ENCODE peak calls at places on chromosomes 6 and 20, in nine cellular contexts. D is stimulated activated CD4-positive, alpha-beta T cell treated with anti-CD3 and anti-CD28 coated beads, Interleukin-1b, Interleukin-23, amount 100 ng/mL, for 24 hours; X is stimulated activated CD8-positive, alpha-beta memory T cell treated with anti-CD3 and anti-CD28 coated beads, Interleukin-4, amount 100 ng/mL, for 4 hours; J is activated CD8-positive, alpha-beta T cell treated with anti-CD3 and anti-CD28 coated beads, Interleukin-2, amount 10 ng/mL, durations not matched to agents 7 days and 5 days; L is sciatic nerve; O is BJ; E is C1 segment of cervical spinal cord; T is Calu3; Y is GM23338. Z is an unnamed sample.

GRCh38 chr20:2174067-2174466 is 72.4 kb downstream of the STK35 start:
- DNase-seq in D (no peak), X (no peak), J (no peak), L (peak; percentile 22), O (no peak), E (no peak), T (no peak), Y (no peak), Z (no peak)

GRCh38 chr6:39206250-39206721 is 23.0 kb downstream of the KCNK5 start:
- DNase-seq in D (no peak), X (no peak), J (no peak), L (no peak), O (no peak), E (no peak), T (no peak), Y (peak; percentile 37), Z (no peak)

GRCh38 chr6:105363100-105363754 is 39.7 kb downstream of the PREP start:
- DNase-seq in D (no peak), X (no peak), J (no peak), L (no peak), O (no peak), E (peak; percentile 9), T (no peak), Y (peak; percentile 32), Z (peak; percentile 32)

GRCh38 chr6:52881996-52882841 is 27.3 kb downstream of the GSTA3 start:
- DNase-seq in D (peak; percentile 43), X (peak; percentile 24), J (peak; percentile 77), L (peak; percentile 76), O (peak; percentile 14), E (peak; percentile 21), T (peak; percentile 70), Y (peak; percentile 85), Z (peak; percentile 41)

GRCh38 chr6:167987811-167988495 is 9.5 kb upstream of the KIF25 start:
- DNase-seq in D (no peak), X (no peak), J (no peak), L (no peak), O (no peak), E (no peak), T (no peak), Y (no peak), Z (no peak)

GRCh38 chr6:142945071-142945445 is at the start of gene HIVEP2:
- DNase-seq in D (peak; percentile 82), X (peak; percentile 69), J (peak; percentile 80), L (peak; percentile 93), O (no peak), E (peak; percentile 84), T (peak; percentile 87), Y (peak; percentile 89), Z (peak; percentile 93)

GRCh38 chr6:7727150-7727950 is 1.5 kb downstream of the BMP6 start:
- DNase-seq in D (no peak), X (no peak), J (peak; percentile 23), L (no peak), O (no peak), E (no peak), T (peak; percentile 6), Y (peak; percentile 55), Z (no peak)

GRCh38 chr20:63873477-63873971 is 8.5 kb downstream of the TPD52L2 start:
- DNase-seq in D (no peak), X (no peak), J (peak; percentile 38), L (no peak), O (no peak), E (no peak), T (no peak), Y (no peak), Z (no peak)

GRCh38 chr6:106309024-106309423 is 16.5 kb downstream of the ATG5 start:
- DNase-seq in D (no peak), X (no peak), J (no peak), L (no peak), O (no peak), E (no peak), T (no peak), Y (no peak), Z (no peak)

GRCh38 chr20:63979549-63980316 is at the start of gene SAMD10:
- DNase-seq in D (no peak), X (peak; percentile 76), J (peak; percentile 66), L (peak; percentile 80), O (no peak), E (no peak), T (peak; percentile 81), Y (peak; percentile 66), Z (peak; percentile 22)

GRCh38 chr20:25340380-25340779 is 50.3 kb downstream of the ABHD12 start:
- DNase-seq in D (no peak), X (no peak), J (no peak), L (no peak), O (no peak), E (no peak), T (no peak), Y (no peak), Z (no peak)

GRCh38 chr20:57173041-57173440 is 93.4 kb downstream of the BMP7 start:
- DNase-seq in D (no peak), X (no peak), J (no peak), L (no peak), O (no peak), E (no peak), T (no peak), Y (no peak), Z (no peak)

GRCh38 chr6:148501178-148501590 is 158.5 kb downstream of the SASH1 start:
- DNase-seq in D (no peak), X (no peak), J (no peak), L (no peak), O (peak; percentile 95), E (no peak), T (no peak), Y (no peak), Z (peak; percentile 76)

GRCh38 chr20:33653900-33654596 is 8.1 kb upstream of the C20orf144 start:
- DNase-seq in D (no peak), X (no peak), J (no peak), L (no peak), O (no peak), E (peak; percentile 19), T (peak; percentile 97), Y (peak; percentile 20), Z (no peak)

GRCh38 chr6:124512431-124512830 is 449.8 kb upstream of the RNF217 start:
- DNase-seq in D (no peak), X (no peak), J (no peak), L (no peak), O (no peak), E (no peak), T (no peak), Y (no peak), Z (no peak)

GRCh38 chr6:157976345-157977175 is 5.1 kb upstream of the SYNJ2 start:
- DNase-seq in D (no peak), X (no peak), J (no peak), L (peak; percentile 47), O (no peak), E (no peak), T (no peak), Y (no peak), Z (no peak)

GRCh38 chr20:54643761-54644160 is 168.4 kb downstream of the DOK5 start:
- DNase-seq in D (no peak), X (no peak), J (no peak), L (no peak), O (no peak), E (no peak), T (no peak), Y (no peak), Z (no peak)

GRCh38 chr6:135128268-135128914 is 52.7 kb upstream of the MYB start:
- DNase-seq in D (peak; percentile 18), X (peak; percentile 20), J (peak; percentile 71), L (no peak), O (no peak), E (no peak), T (no peak), Y (no peak), Z (no peak)

GRCh38 chr20:45347936-45348809 is at the start of gene SDC4:
- DNase-seq in D (peak; percentile 44), X (no peak), J (peak; percentile 55), L (peak; percentile 79), O (no peak), E (no peak), T (peak; percentile 89), Y (peak; percentile 69), Z (peak; percentile 86)

GRCh38 chr6:42932412-42932811 is 3.1 kb downstream of the CNPY3 start:
- DNase-seq in D (no peak), X (no peak), J (no peak), L (no peak), O (no peak), E (no peak), T (no peak), Y (no peak), Z (no peak)

GRCh38 chr6:125273965-125274364 is 27.8 kb downstream of the HDDC2 start:
- DNase-seq in D (no peak), X (no peak), J (no peak), L (no peak), O (no peak), E (no peak), T (peak; percentile 81), Y (no peak), Z (peak; percentile 29)

GRCh38 chr20:17925300-17925939 is 43.2 kb downstream of the SNX5 start:
- DNase-seq in D (no peak), X (no peak), J (no peak), L (no peak), O (no peak), E (no peak), T (no peak), Y (no peak), Z (no peak)

GRCh38 chr20:20839771-20840170 is 127.3 kb upstream of the RALGAPA2 start:
- DNase-seq in D (no peak), X (no peak), J (no peak), L (no peak), O (no peak), E (no peak), T (no peak), Y (no peak), Z (no peak)

GRCh38 chr20:25750765-25751696 is 54.4 kb upstream of the ZNF337 start:
- DNase-seq in D (peak; percentile 40), X (peak; percentile 17), J (peak; percentile 66), L (peak; percentile 70), O (no peak), E (peak; percentile 10), T (peak; percentile 23), Y (peak; percentile 64), Z (no peak)

GRCh38 chr20:5510446-5510845 is 193.7 kb upstream of the PROKR2 start:
- DNase-seq in D (no peak), X (no peak), J (no peak), L (no peak), O (no peak), E (no peak), T (no peak), Y (peak; percentile 67), Z (no peak)

GRCh38 chr6:25749837-25750236 is 4.7 kb upstream of the SLC17A4 start:
- DNase-seq in D (no peak), X (no peak), J (no peak), L (no peak), O (no peak), E (no peak), T (no peak), Y (no peak), Z (no peak)

GRCh38 chr20:11304811-11305210 is 612.9 kb upstream of the BTBD3 start:
- DNase-seq in D (no peak), X (no peak), J (no peak), L (no peak), O (no peak), E (no peak), T (no peak), Y (no peak), Z (no peak)

GRCh38 chr6:4582506-4582905 is 193.7 kb upstream of the CDYL start:
- DNase-seq in D (no peak), X (no peak), J (no peak), L (no peak), O (peak; percentile 59), E (no peak), T (no peak), Y (no peak), Z (no peak)

GRCh38 chr20:62159835-62160234 is 16.3 kb downstream of the SS18L1 start:
- DNase-seq in D (no peak), X (no peak), J (peak; percentile 50), L (no peak), O (no peak), E (no peak), T (peak; percentile 72), Y (no peak), Z (no peak)

GRCh38 chr6:106574729-106575458 is 54.4 kb downstream of the RTN4IP1 start:
- DNase-seq in D (no peak), X (no peak), J (no peak), L (no peak), O (no peak), E (peak; percentile 29), T (peak; percentile 38), Y (no peak), Z (peak; percentile 57)

GRCh38 chr6:152130441-152130840 is 323.0 kb downstream of the ESR1 start:
- DNase-seq in D (no peak), X (no peak), J (no peak), L (no peak), O (no peak), E (no peak), T (no peak), Y (no peak), Z (no peak)